ENCODE peak calls at places on chromosomes 11 and 22, in four cellular contexts. J is SJSA1, D is cardiac muscle cell, Q is neuronal stem cell. G is an unnamed sample.

GRCh38 chr11:371716-372590 is 2.7 kb downstream of the B4GALNT4 start:
- DNase-seq in J (no peak), D (no peak), Q (no peak), G (peak)

GRCh38 chr22:32018056-32018455 is 25.0 kb upstream of the SLC5A1 start:
- DNase-seq in J (no peak), D (no peak), Q (no peak), G (no peak)

GRCh38 chr11:105137286-105137685 is 2.3 kb downstream of the CARD18 start:
- DNase-seq in J (no peak), D (no peak), Q (no peak), G (no peak)

GRCh38 chr22:28822930-28823481 is 22.6 kb upstream of the XBP1 start:
- DNase-seq in J (no peak), D (no peak), Q (peak), G (peak)

GRCh38 chr11:78332872-78333271 is 84.7 kb downstream of the GAB2 start:
- DNase-seq in J (no peak), D (no peak), Q (no peak), G (no peak)

GRCh38 chr22:39629851-39630250 is 59.3 kb downstream of the CACNA1I start:
- DNase-seq in J (no peak), D (no peak), Q (no peak), G (no peak)

GRCh38 chr22:25853078-25853477 is 111.1 kb downstream of the MYO18B start:
- DNase-seq in J (no peak), D (no peak), Q (no peak), G (no peak)

GRCh38 chr22:22098457-22099193 is 116.0 kb upstream of the TOP3B start:
- DNase-seq in J (no peak), D (no peak), Q (no peak), G (no peak)

GRCh38 chr11:125448136-125448535 is 47.9 kb downstream of the FEZ1 start:
- DNase-seq in J (no peak), D (no peak), Q (no peak), G (no peak)

GRCh38 chr11:72569966-72570892 is 104.0 kb downstream of the PDE2A start:
- DNase-seq in J (no peak), D (no peak), Q (no peak), G (no peak)

GRCh38 chr11:36012410-36012809 is 68.5 kb downstream of the LDLRAD3 start:
- DNase-seq in J (no peak), D (no peak), Q (no peak), G (no peak)

GRCh38 chr11:69135420-69136363 is 20.0 kb upstream of the SMIM38 start:
- DNase-seq in J (peak), D (no peak), Q (no peak), G (no peak)

GRCh38 chr11:115162919-115163318 is 341.3 kb downstream of the CADM1 start:
- DNase-seq in J (no peak), D (no peak), Q (no peak), G (no peak)

GRCh38 chr11:115408036-115408911 is 95.9 kb downstream of the CADM1 start:
- DNase-seq in J (no peak), D (no peak), Q (no peak), G (no peak)

GRCh38 chr22:38196791-38197429 is 4.9 kb upstream of the MAFF start:
- DNase-seq in J (no peak), D (no peak), Q (no peak), G (no peak)

GRCh38 chr22:42320463-42321416 is 50.3 kb upstream of the TCF20 start:
- DNase-seq in J (no peak), D (no peak), Q (no peak), G (no peak)

GRCh38 chr11:83278351-83278750 is 7.8 kb downstream of the CCDC90B start:
- DNase-seq in J (no peak), D (no peak), Q (no peak), G (no peak)

GRCh38 chr11:91997178-91997577 is 227.4 kb upstream of the FAT3 start:
- DNase-seq in J (no peak), D (no peak), Q (no peak), G (no peak)

GRCh38 chr11:67280791-67281551 is 8.1 kb upstream of the ANKRD13D start:
- DNase-seq in J (no peak), D (no peak), Q (no peak), G (no peak)

GRCh38 chr11:112156594-112157273 is 7.2 kb downstream of the IL18 start:
- DNase-seq in J (no peak), D (no peak), Q (no peak), G (no peak)

GRCh38 chr11:94623120-94623735 is 56.1 kb downstream of the PIWIL4 start:
- DNase-seq in J (peak), D (peak), Q (peak), G (peak)

GRCh38 chr11:47052165-47052564 is 115.6 kb downstream of the CSTPP1 start:
- DNase-seq in J (no peak), D (no peak), Q (no peak), G (no peak)

GRCh38 chr22:17565986-17566687 is 2.8 kb downstream of the SLC25A18 start:
- DNase-seq in J (no peak), D (no peak), Q (no peak), G (no peak)

GRCh38 chr11:125138966-125139365 is 25.6 kb upstream of the PKNOX2 start:
- DNase-seq in J (no peak), D (no peak), Q (no peak), G (no peak)

GRCh38 chr11:18065572-18065971 is 19.5 kb upstream of the TPH1 start:
- DNase-seq in J (no peak), D (peak), Q (no peak), G (no peak)

GRCh38 chr11:34619062-34619516 is 1.8 kb upstream of the EHF start:
- DNase-seq in J (no peak), D (no peak), Q (no peak), G (no peak)

GRCh38 chr11:78080818-78081495 is 1.3 kb upstream of the NDUFC2 start:
- DNase-seq in J (peak), D (no peak), Q (no peak), G (no peak)

GRCh38 chr11:63602296-63602695 is 11.9 kb downstream of the PLAAT3 start:
- DNase-seq in J (no peak), D (no peak), Q (no peak), G (no peak)

GRCh38 chr11:94171693-94172440 is 43.2 kb downstream of the PANX1 start:
- DNase-seq in J (peak), D (peak), Q (peak), G (peak)

GRCh38 chr22:50085211-50085999 is at the start of gene MLC1:
- DNase-seq in J (no peak), D (no peak), Q (no peak), G (no peak)

GRCh38 chr11:115612331-115612730 is 108.1 kb upstream of the CADM1 start:
- DNase-seq in J (no peak), D (no peak), Q (no peak), G (no peak)

GRCh38 chr11:57303280-57303989 is 21.3 kb downstream of the TNKS1BP1 start:
- DNase-seq in J (peak), D (no peak), Q (no peak), G (peak)
- H3K27ac ChIP-seq in J (no peak), D (peak), Q (no peak), G (no peak)

GRCh38 chr11:64660205-64660604 is 62.8 kb downstream of the NRXN2 start:
- DNase-seq in J (no peak), D (no peak), Q (no peak), G (no peak)
- H3K27ac ChIP-seq in J (peak), D (no peak), Q (no peak), G (no peak)

DNA sequence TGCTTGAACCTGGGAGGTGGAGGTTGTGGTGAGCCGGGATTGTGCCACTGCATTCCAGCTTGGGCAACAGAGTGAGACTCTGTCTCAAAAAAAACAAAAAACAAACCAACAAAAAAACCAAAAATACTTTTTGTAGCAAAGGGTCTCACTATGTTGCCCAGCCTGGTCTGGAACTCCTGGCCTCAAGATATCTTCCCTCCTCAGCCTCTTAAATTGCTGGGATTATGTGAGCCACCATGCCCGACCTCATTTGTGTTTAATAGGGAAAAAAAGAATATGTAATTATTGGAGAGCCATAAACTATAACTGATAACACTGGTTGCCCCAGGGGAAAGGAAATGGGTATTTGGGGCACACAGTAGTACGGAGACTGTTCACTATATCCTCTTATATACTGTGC is 19.7 kb downstream of the UVRAG start:
- DNase-seq in J (no peak), D (no peak), Q (no peak), G (no peak)
- H3K27ac ChIP-seq in J (no peak), D (no peak), Q (no peak), G (no peak)

GRCh38 chr11:88484873-88485621 is 147.5 kb upstream of the CTSC start:
- DNase-seq in J (no peak), D (peak), Q (no peak), G (peak)
- H3K27ac ChIP-seq in J (no peak), D (no peak), Q (no peak), G (no peak)

GRCh38 chr22:36336246-36337182 is 51.3 kb downstream of the MYH9 start:
- DNase-seq in J (no peak), D (no peak), Q (no peak), G (no peak)
- H3K27ac ChIP-seq in J (peak), D (peak), Q (no peak), G (no peak)

DNA sequence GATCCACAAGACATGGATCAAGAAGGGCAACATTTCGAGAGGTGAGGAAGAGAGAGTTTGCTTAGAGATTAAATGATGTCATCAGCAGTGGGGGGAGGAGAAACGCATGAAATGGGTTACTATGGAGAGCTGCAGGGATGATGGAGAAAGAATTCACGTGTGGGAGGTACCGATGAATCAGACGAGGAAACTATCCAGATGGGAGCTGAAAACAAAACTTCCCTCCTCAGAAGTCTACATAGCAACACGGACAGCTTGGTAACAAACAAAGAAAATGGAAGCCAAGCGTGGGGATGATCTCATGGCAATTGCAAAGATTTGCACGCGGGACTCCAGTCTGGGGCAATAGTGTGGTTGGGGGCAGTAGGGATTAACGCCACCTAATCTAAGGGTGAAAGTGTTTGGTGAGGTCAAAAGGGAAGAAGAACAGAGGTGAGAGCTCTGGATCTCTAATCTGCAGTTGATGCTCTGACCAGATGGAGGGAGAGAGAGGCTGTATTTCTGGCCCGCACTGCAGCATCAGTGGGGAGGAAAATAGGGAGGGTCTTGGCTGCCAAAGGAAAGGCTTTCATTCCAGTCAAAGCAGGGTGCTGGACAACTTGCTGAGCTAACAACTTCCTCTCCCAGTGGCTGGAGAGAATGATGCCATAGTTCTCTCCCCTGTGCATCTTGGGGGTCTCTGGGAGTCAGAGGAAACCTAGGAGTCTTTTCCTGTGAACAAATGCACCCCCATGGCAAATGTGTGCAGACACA is 43.4 kb upstream of the CSNK2A3 start:
- DNase-seq in J (no peak), D (no peak), Q (no peak), G (no peak)
- H3K27ac ChIP-seq in J (no peak), D (no peak), Q (no peak), G (no peak)

GRCh38 chr11:76709259-76709658 is 38.7 kb upstream of the LRRC32 start:
- DNase-seq in J (no peak), D (no peak), Q (no peak), G (no peak)

GRCh38 chr11:76707293-76707825 is 36.8 kb upstream of the LRRC32 start:
- DNase-seq in J (no peak), D (no peak), Q (no peak), G (no peak)

GRCh38 chr11:76712125-76712524 is 41.6 kb upstream of the LRRC32 start:
- DNase-seq in J (no peak), D (no peak), Q (no peak), G (no peak)

GRCh38 chr11:76706667-76707066 is 36.1 kb upstream of the LRRC32 start:
- DNase-seq in J (no peak), D (no peak), Q (no peak), G (no peak)

DNA sequence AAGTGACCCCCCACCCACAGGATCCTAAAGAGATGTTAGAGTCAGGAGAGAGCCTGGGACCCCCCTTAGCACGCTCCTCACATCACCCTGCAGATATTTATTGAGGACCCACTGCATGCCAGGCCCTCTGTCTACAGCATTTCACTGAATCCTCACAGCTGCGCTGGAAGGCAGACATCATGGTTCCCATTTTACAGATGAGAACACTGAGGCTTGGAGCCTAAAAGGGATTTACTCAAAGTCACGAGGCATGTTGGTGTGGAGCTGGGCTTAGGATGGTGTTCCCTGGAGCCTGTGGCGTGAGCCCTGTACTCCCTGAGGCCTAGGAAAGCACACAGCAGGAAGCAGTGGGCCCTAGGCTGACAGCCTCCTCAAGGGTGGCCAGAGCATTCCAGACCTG is 39.2 kb upstream of the LRRC32 start:
- DNase-seq in J (no peak), D (no peak), Q (no peak), G (no peak)
- H3K27ac ChIP-seq in J (no peak), D (no peak), Q (no peak), G (no peak)

GRCh38 chr22:27801197-27801615 is 350 bp downstream of the MN1 start:
- DNase-seq in J (peak), D (peak), Q (peak), G (peak)

GRCh38 chr22:27802389-27803079 is 978 bp upstream of the MN1 start:
- DNase-seq in J (no peak), D (no peak), Q (no peak), G (no peak)

GRCh38 chr22:27800250-27801131 is 1.1 kb downstream of the MN1 start:
- DNase-seq in J (no peak), D (peak), Q (peak), G (no peak)

GRCh38 chr22:27799334-27800249 is 2.0 kb downstream of the MN1 start:
- DNase-seq in J (no peak), D (peak), Q (no peak), G (no peak)

GRCh38 chr22:27801616-27802388 is at the start of gene MN1:
- DNase-seq in J (no peak), D (peak), Q (peak), G (no peak)
- H3K27ac ChIP-seq in J (peak), D (peak), Q (peak), G (no peak)

GRCh38 chr11:66111158-66111557 is 41.1 kb downstream of the PACS1 start:
- DNase-seq in J (no peak), D (no peak), Q (no peak), G (no peak)

GRCh38 chr11:66113132-66113856 is 43.2 kb downstream of the PACS1 start:
- DNase-seq in J (no peak), D (no peak), Q (no peak), G (no peak)

GRCh38 chr11:66109294-66109693 is 39.2 kb downstream of the PACS1 start:
- DNase-seq in J (no peak), D (no peak), Q (no peak), G (no peak)

GRCh38 chr11:66112640-66113098 is 42.6 kb downstream of the PACS1 start:
- DNase-seq in J (no peak), D (no peak), Q (no peak), G (no peak)

GRCh38 chr11:66112041-66112491 is 42.0 kb downstream of the PACS1 start:
- DNase-seq in J (no peak), D (no peak), Q (no peak), G (peak)
- H3K27ac ChIP-seq in J (peak), D (peak), Q (no peak), G (no peak)

GRCh38 chr22:48640890-48641771 is 1186.5 kb downstream of the BRD1 start:
- DNase-seq in J (no peak), D (no peak), Q (no peak), G (no peak)
- H3K27ac ChIP-seq in J (no peak), D (no peak), Q (no peak), G (no peak)